ENCODE peak calls at places on chromosomes 1 and 21, in five cellular contexts. One of them, this sample, is unnamed.

GRCh38 chr1:185533596-185533995 is 200.6 kb upstream of the HMCN1 start:
- DNase-seq in K562: peak; percentile 31
- DNase-seq in GM12878: no peak
- DNase-seq in HepG2: no peak
- DNase-seq in GM23338: no peak
- DNase-seq in this sample: no peak

GRCh38 chr1:21766210-21766609 is 16.7 kb downstream of the USP48 start:
- DNase-seq in HepG2: no peak
- DNase-seq in GM12878: no peak
- DNase-seq in GM23338: no peak
- DNase-seq in K562: no peak
- DNase-seq in this sample: no peak

GRCh38 chr1:150548632-150549495 is at the start of gene ADAMTSL4:
- DNase-seq in GM23338: peak; percentile 84
- DNase-seq in GM12878: no peak
- DNase-seq in HepG2: no peak
- DNase-seq in K562: peak; percentile 88
- DNase-seq in this sample: peak; percentile 80

GRCh38 chr1:111195002-111195684 is 5.3 kb downstream of the DENND2D start:
- DNase-seq in GM12878: no peak
- DNase-seq in K562: no peak
- DNase-seq in GM23338: no peak
- DNase-seq in HepG2: peak; percentile 47
- DNase-seq in this sample: no peak

GRCh38 chr1:105793541-105794146 is 1262.8 kb upstream of the PRMT6 start:
- DNase-seq in GM23338: peak; percentile 76
- DNase-seq in K562: peak; percentile 11
- DNase-seq in GM12878: no peak
- DNase-seq in HepG2: peak; percentile 39
- DNase-seq in this sample: no peak

GRCh38 chr1:184310157-184310819 is 76.5 kb upstream of the C1orf21 start:
- DNase-seq in GM23338: peak; percentile 21
- DNase-seq in HepG2: no peak
- DNase-seq in GM12878: no peak
- DNase-seq in K562: no peak
- DNase-seq in this sample: no peak

GRCh38 chr1:150876111-150876434 is 326 bp downstream of the ARNT start:
- DNase-seq in GM23338: peak; percentile 81
- DNase-seq in GM12878: no peak
- DNase-seq in HepG2: peak; percentile 63
- DNase-seq in K562: no peak
- DNase-seq in this sample: no peak

GRCh38 chr1:28526886-28527285 is 21.0 kb downstream of the RCC1 start:
- DNase-seq in K562: no peak
- DNase-seq in HepG2: no peak
- DNase-seq in GM12878: no peak
- DNase-seq in GM23338: no peak
- DNase-seq in this sample: peak; percentile 54

GRCh38 chr1:200837931-200838571 is 34.7 kb upstream of the GPR25 start:
- DNase-seq in K562: no peak
- DNase-seq in HepG2: no peak
- DNase-seq in GM23338: no peak
- DNase-seq in GM12878: no peak
- DNase-seq in this sample: no peak

GRCh38 chr1:41810446-41810845 is 108.3 kb downstream of the HIVEP3 start:
- DNase-seq in HepG2: no peak
- DNase-seq in K562: peak; percentile 30
- DNase-seq in GM12878: no peak
- DNase-seq in GM23338: peak; percentile 76
- DNase-seq in this sample: peak; percentile 6

GRCh38 chr1:197774691-197775281 is 494 bp downstream of the DENND1B start:
- DNase-seq in K562: peak; percentile 75
- DNase-seq in GM23338: peak; percentile 60
- DNase-seq in HepG2: peak; percentile 3
- DNase-seq in GM12878: no peak
- DNase-seq in this sample: peak; percentile 40

GRCh38 chr21:31158789-31159581 is 120.7 kb upstream of the KRTAP19-8 start:
- DNase-seq in GM23338: peak; percentile 44
- DNase-seq in K562: no peak
- DNase-seq in GM12878: no peak
- DNase-seq in HepG2: no peak
- DNase-seq in this sample: no peak

GRCh38 chr1:247329097-247329617 is 2.5 kb downstream of the ZNF496 start:
- DNase-seq in K562: no peak
- DNase-seq in GM12878: no peak
- DNase-seq in HepG2: no peak
- DNase-seq in GM23338: no peak
- DNase-seq in this sample: no peak

GRCh38 chr1:12069616-12070244 is 6.6 kb downstream of the TNFRSF8 start:
- DNase-seq in HepG2: no peak
- DNase-seq in GM23338: no peak
- DNase-seq in GM12878: no peak
- DNase-seq in K562: no peak
- DNase-seq in this sample: no peak

GRCh38 chr1:75736016-75736415 is 11.5 kb downstream of the ACADM start:
- DNase-seq in K562: no peak
- DNase-seq in HepG2: no peak
- DNase-seq in GM12878: no peak
- DNase-seq in GM23338: no peak
- DNase-seq in this sample: no peak

GRCh38 chr1:202162049-202162417 is 1.6 kb upstream of the PTPN7 start:
- DNase-seq in HepG2: no peak
- DNase-seq in GM23338: no peak
- DNase-seq in K562: peak; percentile 74
- DNase-seq in GM12878: peak; percentile 45
- DNase-seq in this sample: no peak

GRCh38 chr1:27539901-27540861 is 50.2 kb upstream of the WASF2 start:
- DNase-seq in GM23338: no peak
- DNase-seq in HepG2: no peak
- DNase-seq in GM12878: no peak
- DNase-seq in K562: no peak
- DNase-seq in this sample: peak; percentile 90

GRCh38 chr21:22120616-22121266 is 1122.5 kb downstream of the NCAM2 start:
- DNase-seq in HepG2: no peak
- DNase-seq in GM23338: peak; percentile 85
- DNase-seq in GM12878: no peak
- DNase-seq in K562: peak; percentile 28
- DNase-seq in this sample: peak; percentile 2

GRCh38 chr1:225710804-225711203 is 57.9 kb upstream of the ENAH start:
- DNase-seq in GM23338: no peak
- DNase-seq in K562: no peak
- DNase-seq in HepG2: no peak
- DNase-seq in GM12878: no peak
- DNase-seq in this sample: peak; percentile 89

GRCh38 chr1:70140343-70140742 is 65.0 kb downstream of the LRRC40 start:
- DNase-seq in HepG2: no peak
- DNase-seq in K562: no peak
- DNase-seq in GM23338: no peak
- DNase-seq in GM12878: no peak
- DNase-seq in this sample: no peak

GRCh38 chr1:231584117-231584516 is 42.5 kb upstream of the DISC1 start:
- DNase-seq in GM12878: no peak
- DNase-seq in HepG2: peak; percentile 47
- DNase-seq in K562: peak; percentile 46
- DNase-seq in GM23338: no peak
- DNase-seq in this sample: peak; percentile 86

GRCh38 chr1:1943834-1944570 is 24.9 kb upstream of the TMEM52 start:
- DNase-seq in HepG2: peak; percentile 61
- DNase-seq in GM12878: no peak
- DNase-seq in GM23338: peak; percentile 81
- DNase-seq in K562: peak; percentile 79
- DNase-seq in this sample: peak; percentile 64

GRCh38 chr1:247445775-247446364 is 12.0 kb downstream of the OR2B11 start:
- DNase-seq in GM23338: no peak
- DNase-seq in GM12878: no peak
- DNase-seq in HepG2: no peak
- DNase-seq in K562: no peak
- DNase-seq in this sample: no peak

GRCh38 chr1:8740034-8740449 is 77.4 kb downstream of the RERE start:
- DNase-seq in GM12878: no peak
- DNase-seq in GM23338: no peak
- DNase-seq in HepG2: peak; percentile 98
- DNase-seq in K562: no peak
- DNase-seq in this sample: no peak

GRCh38 chr1:229059671-229060079 is 211.2 kb upstream of the RAB4A start:
- DNase-seq in HepG2: no peak
- DNase-seq in GM23338: no peak
- DNase-seq in GM12878: no peak
- DNase-seq in K562: no peak
- DNase-seq in this sample: no peak

GRCh38 chr1:111191496-111191895 is 8.9 kb downstream of the DENND2D start:
- DNase-seq in GM23338: no peak
- DNase-seq in K562: no peak
- DNase-seq in GM12878: no peak
- DNase-seq in HepG2: no peak
- DNase-seq in this sample: no peak

DNA sequence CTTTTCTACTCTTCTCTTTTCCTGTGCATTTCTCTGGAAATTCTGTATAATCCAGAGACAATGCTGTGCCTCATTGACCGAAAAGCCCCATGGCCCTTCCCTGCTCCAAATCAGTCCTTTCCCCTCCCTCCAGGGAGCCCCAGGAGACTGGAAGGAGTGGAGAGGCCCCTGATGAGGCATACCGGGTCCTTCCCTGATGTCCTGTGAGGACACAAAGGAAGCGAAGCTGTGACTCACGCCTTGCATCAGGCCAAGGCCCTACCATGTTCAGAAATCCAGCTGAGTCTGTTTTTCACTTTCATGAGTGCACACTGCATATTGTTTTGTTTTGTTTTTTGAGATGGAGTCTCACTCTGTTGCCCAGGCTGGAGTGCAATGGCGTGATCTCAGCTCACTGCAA is 38.7 kb upstream of the BECN2 start:
- DNase-seq in GM23338: no peak
- DNase-seq in HepG2: no peak
- DNase-seq in K562: no peak
- DNase-seq in GM12878: no peak
- DNase-seq in this sample: no peak
- TF ChIP-seq JUNB in GM23338: no peak
- TF ChIP-seq JUNB in HepG2: no peak
- TF ChIP-seq JUNB in K562: no peak
- TF ChIP-seq JUNB in GM12878: no peak
- TF ChIP-seq JUNB in this sample: no peak

DNA sequence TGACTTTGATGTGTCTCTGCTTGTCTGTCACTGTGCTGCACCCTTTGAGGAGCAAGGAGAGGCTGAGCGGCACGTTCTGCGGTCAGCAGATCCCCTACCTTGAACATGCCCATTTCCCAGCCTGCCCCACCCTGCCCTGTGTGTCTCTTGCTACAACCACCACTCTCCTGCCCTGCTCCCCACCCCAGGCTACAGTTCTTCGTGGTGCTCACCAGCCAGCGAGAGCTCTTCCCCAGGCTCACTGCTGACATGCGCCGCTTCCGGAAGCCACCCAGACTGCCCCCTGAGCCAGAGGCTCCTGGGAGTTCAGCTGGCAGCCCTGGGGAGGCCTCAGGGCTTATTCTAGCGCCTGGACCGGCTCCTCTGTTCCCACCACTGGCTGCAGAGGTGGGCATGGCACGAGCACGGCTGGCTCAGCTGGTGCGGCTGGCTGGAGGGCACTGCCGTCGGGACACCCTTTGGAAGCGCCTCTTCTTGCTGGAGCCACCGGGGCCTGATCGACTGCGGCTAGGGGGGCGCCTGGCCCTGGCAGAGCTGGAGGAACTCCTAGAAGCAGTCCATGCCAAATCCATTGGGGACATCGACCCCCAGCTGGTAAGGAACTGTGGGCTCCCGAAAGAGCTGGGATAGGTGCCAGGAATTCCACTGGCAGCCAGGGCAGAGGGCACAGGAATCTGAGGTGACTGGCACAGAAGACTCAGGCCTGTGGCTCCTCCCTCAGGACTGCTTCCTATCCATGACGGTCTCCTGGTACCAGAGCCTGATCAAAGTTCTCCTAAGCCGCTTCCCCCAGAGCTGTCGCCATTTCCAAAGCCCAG is 5.6 kb downstream of the HYI start:
- DNase-seq in HepG2: no peak
- DNase-seq in GM23338: no peak
- DNase-seq in K562: no peak
- DNase-seq in GM12878: no peak
- DNase-seq in this sample: no peak
- TF ChIP-seq JUNB in HepG2: no peak
- TF ChIP-seq JUNB in GM23338: no peak
- TF ChIP-seq JUNB in K562: no peak
- TF ChIP-seq JUNB in GM12878: no peak
- TF ChIP-seq JUNB in this sample: no peak

GRCh38 chr1:94515548-94515947 is 26.0 kb downstream of the F3 start:
- DNase-seq in GM23338: no peak
- DNase-seq in K562: no peak
- DNase-seq in HepG2: no peak
- DNase-seq in GM12878: no peak
- DNase-seq in this sample: no peak

DNA sequence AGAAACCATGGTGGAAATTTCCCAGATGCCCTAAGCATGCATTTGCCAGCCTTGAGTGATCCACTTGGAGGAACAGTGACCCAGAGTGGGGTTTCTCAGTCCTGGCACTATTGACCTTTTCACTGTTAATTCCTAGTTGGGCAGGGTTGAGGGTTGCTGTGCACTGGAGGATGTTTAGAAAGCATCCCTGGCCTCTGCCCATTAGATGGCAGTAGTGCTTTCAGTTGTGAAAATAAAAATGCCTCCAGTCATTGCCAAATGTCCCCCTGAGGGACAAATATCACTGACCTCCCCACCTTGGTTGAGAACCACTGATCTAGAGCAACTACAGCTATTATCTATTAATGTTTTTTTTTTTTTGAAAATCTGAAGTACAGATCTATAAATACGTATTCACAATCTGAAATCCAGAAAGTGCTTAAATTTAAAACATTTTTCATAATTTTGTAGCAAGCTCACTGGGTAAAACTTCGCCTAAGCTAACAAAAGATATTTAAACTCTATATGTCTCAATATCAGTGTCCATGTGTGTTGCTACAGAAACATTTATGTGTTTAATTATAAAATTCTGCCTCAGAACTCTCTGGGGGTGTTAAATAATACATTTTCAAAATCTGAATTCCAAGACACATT is 27.3 kb downstream of the F3 start:
- DNase-seq in GM12878: no peak
- DNase-seq in GM23338: peak; percentile 72
- DNase-seq in K562: peak; percentile 25
- DNase-seq in HepG2: peak; percentile 46
- DNase-seq in this sample: peak; percentile 30
- TF ChIP-seq JUNB in GM12878: no peak
- TF ChIP-seq JUNB in GM23338: no peak
- TF ChIP-seq JUNB in K562: no peak
- TF ChIP-seq JUNB in HepG2: no peak
- TF ChIP-seq JUNB in this sample: no peak

GRCh38 chr1:199033709-199034108 is 394.9 kb downstream of the PTPRC start:
- DNase-seq in GM23338: no peak
- DNase-seq in K562: no peak
- DNase-seq in GM12878: no peak
- DNase-seq in HepG2: no peak
- DNase-seq in this sample: no peak

GRCh38 chr1:199029855-199030254 is 391.0 kb downstream of the PTPRC start:
- DNase-seq in K562: no peak
- DNase-seq in GM23338: no peak
- DNase-seq in HepG2: no peak
- DNase-seq in GM12878: no peak
- DNase-seq in this sample: no peak

GRCh38 chr1:199029401-199029800 is 390.6 kb downstream of the PTPRC start:
- DNase-seq in HepG2: no peak
- DNase-seq in K562: no peak
- DNase-seq in GM23338: no peak
- DNase-seq in GM12878: no peak
- DNase-seq in this sample: no peak
- TF ChIP-seq JUNB in HepG2: no peak
- TF ChIP-seq JUNB in K562: no peak
- TF ChIP-seq JUNB in GM23338: no peak
- TF ChIP-seq JUNB in GM12878: no peak
- TF ChIP-seq JUNB in this sample: no peak